ENCODE peak calls at places on chromosome 16, in seven cellular contexts. W is brain microvascular endothelial cell, V is IMR-90, A is fibroblast of the aortic adventitia, O is breast epithelium, D is WERI-Rb-1, I is aorta. Y is an unnamed sample.

GRCh38 chr16:71247478-71247877 is 17.0 kb upstream of the HYDIN start:
- DNase-seq in O (no peak), I (no peak), V (no peak), W (no peak), A (no peak), D (no peak), Y (no peak)

GRCh38 chr16:86671486-86672214 is 93.3 kb downstream of the FOXL1 start:
- DNase-seq in V (peak; percentile 24), D (no peak), W (no peak), A (no peak), O (no peak), I (no peak), Y (no peak)

GRCh38 chr16:64780445-64780844 is 341.4 kb downstream of the CDH11 start:
- DNase-seq in W (no peak), I (no peak), O (no peak), A (no peak), D (no peak), V (no peak), Y (no peak)

GRCh38 chr16:65070831-65071230 is 51.0 kb downstream of the CDH11 start:
- DNase-seq in I (peak; percentile 81), D (no peak), W (peak; percentile 99), O (peak; percentile 53), V (peak; percentile 99), A (peak; percentile 95), Y (no peak)

GRCh38 chr16:8928467-8928957 is 35.2 kb downstream of the USP7 start:
- DNase-seq in I (no peak), V (peak; percentile 60), O (no peak), W (no peak), D (no peak), A (no peak), Y (no peak)

GRCh38 chr16:2486645-2487516 is 12.0 kb downstream of the TBC1D24 start:
- DNase-seq in A (no peak), I (no peak), W (no peak), V (peak; percentile 23), D (no peak), O (peak; percentile 71), Y (no peak)

GRCh38 chr16:56360117-56361008 is 65.0 kb downstream of the AMFR start:
- DNase-seq in A (no peak), V (no peak), O (no peak), W (no peak), D (no peak), I (no peak), Y (no peak)

GRCh38 chr16:9219811-9220210 is 128.4 kb downstream of the HAPSTR1 start:
- DNase-seq in O (no peak), V (no peak), D (peak; percentile 32), W (no peak), I (no peak), A (no peak), Y (no peak)

GRCh38 chr16:19346335-19346922 is 60.9 kb downstream of the CLEC19A start:
- DNase-seq in V (no peak), D (no peak), W (no peak), O (no peak), I (no peak), A (no peak), Y (no peak)

GRCh38 chr16:88982286-88983084 is 5.5 kb upstream of the CBFA2T3 start:
- DNase-seq in V (no peak), I (no peak), W (no peak), A (no peak), O (no peak), D (no peak), Y (no peak)

DNA sequence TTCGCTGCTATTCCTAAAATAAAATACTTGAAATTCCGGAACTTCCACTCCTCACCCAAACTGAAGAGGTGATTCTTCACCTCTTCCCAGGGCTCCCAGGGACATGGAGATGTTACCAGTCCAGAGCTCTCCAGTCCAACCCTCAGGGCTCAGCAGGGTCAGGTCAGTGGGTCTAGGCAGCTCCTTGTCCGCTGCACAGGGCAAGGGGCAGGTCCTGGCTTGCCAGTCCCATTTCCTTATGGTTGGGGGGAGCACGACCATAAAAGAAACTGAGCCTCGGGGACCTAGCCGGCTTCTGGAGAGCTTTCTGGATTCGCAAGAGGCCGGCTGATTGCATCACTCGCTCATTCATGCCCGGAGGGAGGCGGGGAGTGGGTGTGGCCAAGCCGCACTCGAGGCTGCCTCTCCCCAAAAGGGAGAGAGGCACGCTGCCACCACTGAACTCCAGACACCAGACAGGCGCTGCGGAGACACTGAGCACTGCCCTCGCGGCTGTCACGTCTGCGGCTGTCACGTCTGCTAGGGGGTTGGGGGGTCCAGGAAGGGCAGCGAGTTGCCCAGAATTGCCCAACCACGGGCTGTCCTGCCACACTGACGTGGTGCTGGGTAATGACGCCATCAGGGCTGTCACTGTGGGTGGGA is 15.8 kb downstream of the SLC7A5 start:
- DNase-seq in W (peak; percentile 83), D (peak; percentile 82), O (peak; percentile 92), V (peak; percentile 90), A (peak; percentile 95), I (peak; percentile 97), Y (peak; percentile 82)
- H3K4me3 ChIP-seq in W (peak overlapping the region; percentile 40), D (peak overlapping the region; percentile 6), O (peak overlapping the region; percentile 13), V (peak overlapping the region; percentile 16), A (peak overlapping the region; percentile 57), I (peak overlapping the region; percentile 16), Y (no peak overlapping the region)

GRCh38 chr16:1180772-1181714 is 28.1 kb downstream of the CACNA1H start:
- DNase-seq in O (no peak), V (no peak), A (no peak), W (no peak), D (peak; percentile 44), I (peak; percentile 90), Y (no peak)
- H3K4me3 ChIP-seq in O (no peak overlapping the region), V (no peak overlapping the region), A (no peak overlapping the region), W (no peak overlapping the region), D (no peak overlapping the region), I (no peak overlapping the region), Y (no peak overlapping the region)

DNA sequence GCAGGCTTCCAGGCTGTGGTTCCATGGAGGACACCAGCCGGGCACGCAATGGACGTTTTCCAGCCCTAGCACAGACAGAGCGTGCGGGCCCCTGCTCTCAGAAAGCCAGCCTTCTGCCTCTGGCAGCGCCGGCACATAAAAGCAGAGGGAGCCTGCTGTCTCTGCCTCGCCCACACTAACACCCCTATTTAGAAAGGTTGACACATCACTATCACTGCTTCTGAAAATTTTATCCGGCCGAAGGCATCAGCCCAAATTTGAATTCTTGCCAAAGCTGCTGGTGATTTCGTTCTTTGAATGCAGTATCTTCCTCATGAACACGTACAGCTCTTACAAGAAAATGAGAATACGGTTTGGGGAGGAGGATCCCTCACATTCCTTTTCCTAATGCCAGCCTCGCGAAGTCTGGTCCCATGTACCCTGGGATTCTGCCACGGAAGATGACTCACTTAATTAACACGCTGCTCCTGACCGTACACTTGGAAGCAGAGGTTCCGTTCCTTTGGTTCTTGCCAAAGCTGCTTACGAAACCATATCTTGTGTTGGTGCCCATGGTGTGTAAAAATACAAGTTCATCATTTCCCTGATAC is 1.3 kb upstream of the RAB11FIP3 start:
- DNase-seq in V (peak; percentile 94), W (peak; percentile 79), I (no peak), O (no peak), A (peak; percentile 98), D (no peak), Y (no peak)
- H3K4me3 ChIP-seq in V (no peak overlapping the region), W (peak overlapping the region; percentile 65), I (peak overlapping the region; percentile 30), O (peak overlapping the region; percentile 64), A (peak overlapping the region; percentile 77), D (no peak overlapping the region), Y (no peak overlapping the region)

GRCh38 chr16:11139624-11140375 is 116.2 kb downstream of the SOCS1 start:
- DNase-seq in D (no peak), W (no peak), A (no peak), I (no peak), O (no peak), V (no peak), Y (peak; percentile 84)
- H3K4me3 ChIP-seq in D (no peak overlapping the region), W (no peak overlapping the region), A (no peak overlapping the region), I (no peak overlapping the region), O (no peak overlapping the region), V (no peak overlapping the region), Y (peak overlapping the region; percentile 23)

GRCh38 chr16:51147776-51148673 is 3.0 kb downstream of the SALL1 start:
- DNase-seq in W (no peak), D (no peak), A (no peak), I (no peak), O (no peak), V (no peak), Y (no peak)
- H3K4me3 ChIP-seq in W (no peak overlapping the region), D (peak overlapping the region; percentile 86), A (no peak overlapping the region), I (no peak overlapping the region), O (no peak overlapping the region), V (peak overlapping the region; percentile 17), Y (no peak overlapping the region)

GRCh38 chr16:6157806-6158205 is 1060.2 kb upstream of the EEF2KMT start:
- DNase-seq in V (no peak), A (no peak), W (no peak), D (no peak), O (no peak), I (no peak), Y (no peak)
- H3K4me3 ChIP-seq in V (no peak overlapping the region), A (no peak overlapping the region), W (no peak overlapping the region), D (no peak overlapping the region), O (no peak overlapping the region), I (no peak overlapping the region), Y (no peak overlapping the region)

DNA sequence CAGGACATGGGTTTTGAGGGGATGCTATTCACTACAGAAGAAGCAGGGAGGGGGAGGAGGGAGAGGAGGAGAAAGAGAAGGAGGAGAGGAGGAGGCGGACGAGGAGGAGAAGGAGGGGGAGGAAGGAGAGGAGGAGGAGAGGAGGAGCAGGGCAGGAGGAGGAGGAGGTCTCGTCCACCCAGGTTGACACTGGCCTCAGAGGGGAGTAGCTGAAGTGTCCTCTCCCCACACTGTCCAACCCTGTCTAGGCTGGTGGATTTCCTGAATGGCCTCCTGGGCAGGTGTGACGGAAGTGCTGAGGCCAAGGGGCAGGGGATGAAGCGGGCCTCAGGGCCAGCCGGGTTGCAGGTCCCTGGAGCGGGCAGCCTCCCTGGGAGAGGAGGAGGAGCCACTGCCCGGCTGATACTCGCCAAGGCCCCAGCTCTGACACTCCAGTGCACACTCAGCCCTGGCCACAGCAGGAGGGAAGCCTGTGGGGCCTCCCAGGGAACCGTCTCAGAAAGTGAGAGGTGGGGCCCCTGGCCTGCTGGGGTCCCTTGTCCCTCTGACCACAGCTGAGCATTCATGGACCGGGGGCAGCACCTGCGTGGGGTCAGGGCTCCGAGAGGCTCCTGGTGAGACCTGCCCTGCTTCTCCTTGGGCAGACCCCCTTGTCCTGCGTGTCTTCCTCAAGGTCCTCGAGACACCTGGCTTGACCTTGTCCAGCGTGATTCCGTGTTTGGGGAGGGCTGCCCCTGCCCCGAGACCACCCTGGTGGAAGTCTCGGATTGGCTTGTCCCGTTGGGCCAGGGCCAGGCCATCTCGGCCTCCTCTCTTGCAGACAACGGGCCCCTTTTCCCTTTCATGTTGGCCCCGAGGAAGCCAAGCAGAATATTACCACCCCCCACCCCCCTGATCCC is 200.6 kb upstream of the CIBAR2 start:
- DNase-seq in A (no peak), O (no peak), D (peak; percentile 63), V (no peak), I (no peak), W (no peak), Y (no peak)
- H3K4me3 ChIP-seq in A (no peak overlapping the region), O (no peak overlapping the region), D (no peak overlapping the region), V (no peak overlapping the region), I (no peak overlapping the region), W (no peak overlapping the region), Y (no peak overlapping the region)

Y was measured in Jurkat, Clone E6-1.